ENCODE peak calls at places on chromosome 12, in ten cellular contexts. W, F, U, B, E, N, X, P, K and Q are unnamed samples.
A peak's percentile ranks its signal among the peaks of the same experiment; 100 is the strongest.

GRCh38 chr12:67633708-67634107 is 14.8 kb upstream of the DYRK2 start:
- DNase-seq in W (no peak), F (no peak), U (no peak), B (no peak), E (no peak), N (peak; percentile 66), X (peak; percentile 48), P (peak; percentile 28), K (no peak), Q (no peak)

GRCh38 chr12:42483534-42483857 is 106.0 kb downstream of the PRICKLE1 start:
- DNase-seq in W (no peak), F (peak; percentile 51), U (no peak), B (no peak), E (peak; percentile 73), N (no peak), X (no peak), P (no peak), K (no peak), Q (no peak)

GRCh38 chr12:75690556-75690955 is 179.1 kb upstream of the KRR1 start:
- DNase-seq in W (peak; percentile 96), F (no peak), U (no peak), B (peak; percentile 100), E (no peak), N (no peak), X (peak; percentile 26), P (no peak), K (peak; percentile 86), Q (peak; percentile 94)

GRCh38 chr12:120249875-120250795 is 15.4 kb downstream of the PXN start:
- DNase-seq in W (peak; percentile 49), F (no peak), U (no peak), B (peak; percentile 43), E (no peak), N (no peak), X (peak; percentile 81), P (peak; percentile 40), K (no peak), Q (peak; percentile 64)

GRCh38 chr12:123453165-123453564 is 4.8 kb upstream of the SNRNP35 start:
- DNase-seq in W (no peak), F (no peak), U (no peak), B (no peak), E (no peak), N (no peak), X (no peak), P (no peak), K (no peak), Q (no peak)

GRCh38 chr12:30795660-30796507 is 41.1 kb upstream of the CAPRIN2 start:
- DNase-seq in W (peak; percentile 87), F (peak; percentile 15), U (peak; percentile 67), B (peak; percentile 91), E (peak; percentile 88), N (peak; percentile 77), X (no peak), P (no peak), K (no peak), Q (peak; percentile 85)

GRCh38 chr12:92185052-92185451 is 39.4 kb upstream of the BTG1 start:
- DNase-seq in W (no peak), F (no peak), U (no peak), B (no peak), E (no peak), N (no peak), X (no peak), P (no peak), K (no peak), Q (no peak)

GRCh38 chr12:47876404-47876960 is 28.3 kb downstream of the VDR start:
- DNase-seq in W (no peak), F (no peak), U (no peak), B (no peak), E (no peak), N (no peak), X (no peak), P (no peak), K (no peak), Q (no peak)

GRCh38 chr12:95820096-95820703 is 29.6 kb upstream of the NTN4 start:
- DNase-seq in W (peak; percentile 69), F (no peak), U (no peak), B (peak; percentile 70), E (peak; percentile 19), N (no peak), X (no peak), P (no peak), K (no peak), Q (peak; percentile 54)

GRCh38 chr12:32016680-32017482 is 57.7 kb downstream of the RESF1 start:
- DNase-seq in W (no peak), F (no peak), U (no peak), B (no peak), E (peak; percentile 27), N (no peak), X (no peak), P (no peak), K (no peak), Q (no peak)

GRCh38 chr12:54060975-54061778 is 7.5 kb downstream of the HOXC4 start:
- DNase-seq in W (no peak), F (no peak), U (no peak), B (no peak), E (no peak), N (no peak), X (no peak), P (no peak), K (no peak), Q (no peak)

GRCh38 chr12:13962699-13963098 is 18.7 kb downstream of the GRIN2B start:
- DNase-seq in W (no peak), F (peak; percentile 32), U (no peak), B (no peak), E (peak; percentile 68), N (no peak), X (no peak), P (no peak), K (no peak), Q (no peak)

GRCh38 chr12:124097681-124098080 is 124.7 kb downstream of the ZNF664 start:
- DNase-seq in W (no peak), F (no peak), U (no peak), B (no peak), E (no peak), N (no peak), X (no peak), P (no peak), K (no peak), Q (no peak)

GRCh38 chr12:11730299-11731041 is 81.0 kb downstream of the ETV6 start:
- DNase-seq in W (no peak), F (peak; percentile 63), U (no peak), B (no peak), E (no peak), N (no peak), X (peak; percentile 44), P (no peak), K (no peak), Q (no peak)

GRCh38 chr12:47038270-47038748 is 41.1 kb upstream of the PCED1B start:
- DNase-seq in W (peak; percentile 72), F (no peak), U (no peak), B (no peak), E (no peak), N (no peak), X (no peak), P (peak; percentile 42), K (no peak), Q (peak; percentile 40)

GRCh38 chr12:71449373-71450070 is 9.9 kb downstream of the LGR5 start:
- DNase-seq in W (no peak), F (no peak), U (no peak), B (no peak), E (no peak), N (no peak), X (no peak), P (no peak), K (no peak), Q (no peak)

GRCh38 chr12:14256139-14256538 is 109.3 kb upstream of the ATF7IP start:
- DNase-seq in W (peak; percentile 78), F (no peak), U (peak; percentile 15), B (peak; percentile 85), E (no peak), N (no peak), X (no peak), P (peak; percentile 65), K (no peak), Q (peak; percentile 72)

GRCh38 chr12:113214938-113215400 is 6.3 kb upstream of the TPCN1 start:
- DNase-seq in W (peak; percentile 98), F (no peak), U (no peak), B (peak; percentile 99), E (no peak), N (peak; percentile 69), X (peak; percentile 91), P (peak; percentile 99), K (peak; percentile 93), Q (peak; percentile 99)

GRCh38 chr12:100200450-100201181 is at the start of gene ACTR6:
- DNase-seq in W (peak; percentile 98), F (peak; percentile 91), U (peak; percentile 87), B (peak; percentile 97), E (peak; percentile 88), N (peak; percentile 97), X (peak; percentile 95), P (peak; percentile 94), K (peak; percentile 83), Q (peak; percentile 92)

GRCh38 chr12:68030248-68030647 is 41.0 kb downstream of the IFNG-AS1 start:
- DNase-seq in W (no peak), F (no peak), U (no peak), B (no peak), E (no peak), N (no peak), X (no peak), P (no peak), K (no peak), Q (no peak)

GRCh38 chr12:54360717-54361456 is 3.4 kb downstream of the GPR84 start:
- DNase-seq in W (peak; percentile 85), F (peak; percentile 43), U (no peak), B (peak; percentile 87), E (peak; percentile 77), N (peak; percentile 87), X (no peak), P (peak; percentile 43), K (no peak), Q (peak; percentile 73)

GRCh38 chr12:89884917-89885316 is 176.3 kb upstream of the ATP2B1 start:
- DNase-seq in W (no peak), F (no peak), U (no peak), B (no peak), E (no peak), N (no peak), X (no peak), P (no peak), K (no peak), Q (no peak)

GRCh38 chr12:100724071-100724470 is 70.5 kb upstream of the ANO4 start:
- DNase-seq in W (no peak), F (no peak), U (no peak), B (no peak), E (no peak), N (no peak), X (no peak), P (no peak), K (no peak), Q (no peak)

GRCh38 chr12:76633415-76633814 is 73.8 kb upstream of the OSBPL8 start:
- DNase-seq in W (no peak), F (no peak), U (no peak), B (no peak), E (no peak), N (no peak), X (no peak), P (no peak), K (no peak), Q (no peak)

GRCh38 chr12:127400231-127400630 is 866.7 kb upstream of the TMEM132C start:
- DNase-seq in W (no peak), F (no peak), U (no peak), B (peak; percentile 45), E (no peak), N (no peak), X (no peak), P (no peak), K (no peak), Q (peak; percentile 47)

GRCh38 chr12:113056631-113057488 is at the start of gene DTX1:
- DNase-seq in W (no peak), F (peak; percentile 54), U (no peak), B (no peak), E (peak; percentile 89), N (peak; percentile 66), X (no peak), P (no peak), K (no peak), Q (no peak)

GRCh38 chr12:19139795-19140194 is 10.3 kb downstream of the PLEKHA5 start:
- DNase-seq in W (no peak), F (no peak), U (no peak), B (no peak), E (no peak), N (no peak), X (no peak), P (no peak), K (no peak), Q (no peak)

GRCh38 chr12:121057794-121058193 is 18.7 kb upstream of the OASL start:
- DNase-seq in W (no peak), F (no peak), U (no peak), B (no peak), E (no peak), N (no peak), X (no peak), P (no peak), K (no peak), Q (no peak)